ENCODE peak calls at places on chromosomes 13 and 19, in seven cellular contexts. R is SK-N-SH, G is K562, V is H1, W is HCT116, U is HepG2, K is GM12878. B is an unnamed sample.
A peak's percentile ranks its signal among the peaks of the same experiment; 100 is the strongest.

GRCh38 chr13:71935166-71935840 is 68.3 kb upstream of the DACH1 start:
- DNase-seq in R (peak; percentile 11), G (no peak), V (no peak), W (no peak), U (no peak), K (no peak), B (no peak)

GRCh38 chr19:51018745-51019543 is 565 bp downstream of the KLK10 start:
- DNase-seq in R (no peak), G (no peak), V (peak; percentile 73), W (no peak), U (no peak), K (no peak), B (peak; percentile 85)

GRCh38 chr19:28009696-28010095 is 1203.3 kb downstream of the UQCRFS1 start:
- DNase-seq in R (no peak), G (no peak), V (no peak), W (no peak), U (no peak), K (no peak), B (no peak)

GRCh38 chr13:32316030-32316344 is 679 bp downstream of the BRCA2 start:
- DNase-seq in R (no peak), G (no peak), V (no peak), W (no peak), U (no peak), K (peak; percentile 66), B (no peak)

GRCh38 chr19:47186337-47187022 is 44.5 kb downstream of the BBC3 start:
- DNase-seq in R (peak; percentile 41), G (no peak), V (no peak), W (no peak), U (no peak), K (peak; percentile 89), B (no peak)

GRCh38 chr19:38401148-38401547 is 1.7 kb upstream of the FAM98C start:
- DNase-seq in R (no peak), G (no peak), V (no peak), W (no peak), U (peak; percentile 12), K (no peak), B (peak; percentile 64)

GRCh38 chr13:39910833-39911232 is 255.4 kb downstream of the COG6 start:
- DNase-seq in R (no peak), G (no peak), V (no peak), W (no peak), U (no peak), K (no peak), B (no peak)

GRCh38 chr19:10895920-10896319 is 24.6 kb downstream of the CARM1 start:
- DNase-seq in R (no peak), G (no peak), V (no peak), W (no peak), U (no peak), K (no peak), B (no peak)

GRCh38 chr13:37263881-37264280 is 158.4 kb upstream of the CSNK1A1L start:
- DNase-seq in R (no peak), G (no peak), V (no peak), W (no peak), U (no peak), K (no peak), B (no peak)

GRCh38 chr13:33285420-33286124 is at the start of gene STARD13:
- DNase-seq in R (peak; percentile 51), G (peak; percentile 2), V (peak; percentile 89), W (peak; percentile 59), U (peak; percentile 92), K (peak; percentile 16), B (peak; percentile 45)

GRCh38 chr19:4730740-4731171 is 7.1 kb upstream of the DPP9 start:
- DNase-seq in R (peak; percentile 66), G (peak; percentile 66), V (peak; percentile 92), W (peak; percentile 13), U (no peak), K (no peak), B (peak; percentile 22)

GRCh38 chr19:41626877-41627276 is at the start of gene CEACAM4:
- DNase-seq in R (no peak), G (no peak), V (no peak), W (no peak), U (no peak), K (no peak), B (no peak)

GRCh38 chr19:58563034-58563573 is 4.7 kb upstream of the UBE2M start:
- DNase-seq in R (peak; percentile 78), G (no peak), V (no peak), W (no peak), U (no peak), K (no peak), B (peak; percentile 36)

GRCh38 chr13:30345426-30346100 is 38.2 kb upstream of the KATNAL1 start:
- DNase-seq in R (no peak), G (no peak), V (no peak), W (no peak), U (no peak), K (no peak), B (no peak)

DNA sequence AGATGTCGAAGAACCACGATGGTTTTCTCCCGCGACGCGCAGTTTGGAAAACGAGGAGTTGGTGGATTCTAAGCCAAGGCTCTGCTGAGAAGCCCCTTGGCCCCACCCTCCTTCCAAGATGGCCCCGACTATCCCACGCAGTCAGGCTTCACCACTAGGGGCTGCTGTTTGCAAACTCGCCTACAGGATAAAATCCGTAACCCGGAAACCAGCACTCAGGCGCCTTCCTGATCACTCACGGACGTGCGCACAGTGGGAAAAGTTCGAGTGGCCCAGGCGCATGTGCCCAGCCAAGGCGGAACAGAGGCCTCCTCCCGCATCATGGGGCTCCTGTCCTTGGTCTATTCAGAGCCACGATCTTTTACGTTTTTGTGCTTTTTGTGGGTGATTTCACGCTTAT is 19.2 kb upstream of the UQCR11 start:
- DNase-seq in R (peak; percentile 88), G (peak; percentile 83), V (peak; percentile 87), W (peak; percentile 43), U (peak; percentile 14), K (no peak), B (peak; percentile 38)
- TF ChIP-seq JUND in R (no peak), G (no peak), V (no peak), W (no peak), U (no peak), K (no peak), B (no peak)

DNA sequence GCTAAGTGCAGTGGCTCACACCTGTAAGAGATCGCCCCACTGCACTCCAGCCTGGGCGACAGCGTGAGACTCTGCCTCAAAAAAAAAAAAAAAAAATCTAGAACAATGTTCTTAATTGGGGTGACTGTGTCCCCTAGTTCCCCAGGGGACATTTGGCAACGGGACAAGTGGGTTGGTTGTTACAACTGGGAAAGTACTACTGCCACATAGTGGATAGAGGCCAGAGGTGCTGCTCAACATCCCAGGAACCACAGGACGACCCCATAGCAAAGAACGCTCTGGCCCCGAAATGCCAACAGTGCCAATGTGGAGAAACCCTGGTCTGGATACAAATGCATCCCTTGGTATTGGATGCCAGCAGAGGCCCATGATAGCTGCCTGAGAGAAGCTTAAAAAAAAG is 11.8 kb downstream of the NLRP12 start:
- DNase-seq in R (peak; percentile 39), G (peak; percentile 17), V (peak; percentile 54), W (no peak), U (no peak), K (no peak), B (no peak)
- TF ChIP-seq JUND in R (no peak), G (no peak), V (no peak), W (no peak), U (no peak), K (no peak), B (no peak)

GRCh38 chr19:12140545-12141404 is 625 bp upstream of the ZNF20 start:
- DNase-seq in R (peak; percentile 80), G (peak; percentile 87), V (peak; percentile 90), W (peak; percentile 52), U (peak; percentile 77), K (peak; percentile 60), B (peak; percentile 90)

GRCh38 chr19:12139885-12140544 is at the start of gene ZNF20:
- DNase-seq in R (peak; percentile 95), G (peak; percentile 92), V (peak; percentile 98), W (peak; percentile 32), U (peak; percentile 90), K (peak; percentile 67), B (peak; percentile 96)

GRCh38 chr19:12139309-12139708 is 841 bp downstream of the ZNF20 start:
- DNase-seq in R (no peak), G (peak; percentile 25), V (no peak), W (no peak), U (no peak), K (no peak), B (no peak)

GRCh38 chr19:12141405-12141736 is 1.2 kb upstream of the ZNF20 start:
- DNase-seq in R (no peak), G (no peak), V (no peak), W (no peak), U (no peak), K (no peak), B (no peak)

DNA sequence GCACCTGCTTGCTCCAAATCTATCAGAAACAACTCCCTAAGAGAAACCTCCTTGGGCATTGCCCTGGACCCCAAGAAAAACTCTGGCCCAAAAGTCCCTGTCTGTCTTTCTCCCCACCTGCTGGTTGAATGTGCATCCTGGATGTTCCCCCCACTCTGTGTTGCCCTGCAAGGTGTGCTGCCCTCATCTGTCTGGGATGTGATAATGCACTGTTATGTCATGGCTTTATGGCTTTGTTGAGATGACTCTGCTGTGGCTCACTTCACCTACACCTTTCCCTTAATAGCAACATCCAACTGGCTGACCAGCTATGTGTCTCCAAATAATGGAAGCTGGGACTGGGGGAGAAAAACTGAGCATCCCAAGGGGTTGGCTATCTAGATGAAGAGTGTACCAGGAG is 2.6 kb downstream of the ZNF20 start:
- DNase-seq in R (no peak), G (peak; percentile 35), V (no peak), W (no peak), U (peak; percentile 67), K (no peak), B (peak; percentile 59)
- TF ChIP-seq JUND in R (no peak), G (no peak), V (no peak), W (no peak), U (no peak), K (no peak), B (no peak)

DNA sequence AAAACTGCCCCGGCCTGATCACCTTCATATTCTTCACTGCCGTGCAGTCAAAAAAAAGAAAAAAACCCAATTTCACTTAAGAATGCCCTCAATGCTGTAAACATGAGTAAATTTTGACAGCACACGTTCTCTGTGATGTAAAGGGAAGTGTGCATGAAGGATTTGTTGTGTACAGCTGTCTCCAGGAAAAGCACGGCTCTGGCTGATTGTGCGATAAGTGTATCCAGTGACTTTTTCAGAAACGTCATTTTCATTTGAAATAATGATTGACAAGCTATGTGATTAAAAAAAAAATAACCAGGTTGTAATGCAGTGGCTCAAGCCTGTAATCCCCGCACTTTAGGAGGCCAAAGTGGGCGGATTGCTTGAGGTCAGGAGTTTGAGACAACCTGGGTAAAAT is 39.6 kb downstream of the ANKRD10 start:
- DNase-seq in R (no peak), G (peak; percentile 45), V (no peak), W (no peak), U (no peak), K (no peak), B (no peak)
- TF ChIP-seq JUND in R (no peak), G (no peak), V (no peak), W (no peak), U (no peak), K (no peak), B (no peak)

DNA sequence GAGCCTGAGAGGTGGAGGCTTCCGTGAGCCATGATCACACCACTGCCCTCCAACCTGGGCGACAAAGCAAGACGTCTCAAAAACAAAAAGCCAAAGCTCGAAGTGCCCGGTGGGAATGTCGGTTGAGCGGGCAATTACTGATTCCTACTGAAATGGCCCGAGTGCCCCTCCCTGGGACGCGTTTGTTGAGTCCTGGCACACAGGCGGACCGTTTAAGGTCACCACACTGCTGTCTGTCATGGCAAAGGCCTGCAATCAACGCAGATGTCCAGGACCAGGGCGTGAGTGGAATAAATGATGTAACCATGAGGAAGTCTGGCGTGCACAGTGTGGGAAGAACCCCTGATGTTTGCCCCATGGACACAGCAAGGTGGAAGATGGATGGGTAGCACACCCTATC is 19.2 kb upstream of the C2CD4C start:
- DNase-seq in R (no peak), G (no peak), V (no peak), W (no peak), U (no peak), K (no peak), B (no peak)
- TF ChIP-seq JUND in R (no peak), G (no peak), V (no peak), W (no peak), U (no peak), K (no peak), B (no peak)

B was measured in T47D.